ENCODE peak calls at places on chromosome 2, in seven cellular contexts. One of them, this sample, is unnamed.

GRCh38 chr2:10042301-10043161 is 819 bp upstream of the KLF11 start:
- DNase-seq in smooth muscle cell of the brain vasculature: no peak
- DNase-seq in activated CD4-positive, alpha-beta T cell treated with anti-CD3 and anti-CD28 coated beads, Interleukin-2, amount 50 U/mL, for 24 hours: no peak
- DNase-seq in T-helper 2 cell: peak
- DNase-seq in endodermal cell: peak
- DNase-seq in fibroblast of mammary gland: peak
- DNase-seq in cardiac muscle cell: peak
- DNase-seq in this sample: peak

GRCh38 chr2:241530571-241530970 is 22.2 kb upstream of the STK25 start:
- DNase-seq in smooth muscle cell of the brain vasculature: no peak
- DNase-seq in fibroblast of mammary gland: no peak
- DNase-seq in endodermal cell: no peak
- DNase-seq in activated CD4-positive, alpha-beta T cell treated with anti-CD3 and anti-CD28 coated beads, Interleukin-2, amount 50 U/mL, for 24 hours: no peak
- DNase-seq in cardiac muscle cell: no peak
- DNase-seq in T-helper 2 cell: no peak
- DNase-seq in this sample: no peak

GRCh38 chr2:207046642-207047213 is 107.4 kb downstream of the CPO start:
- DNase-seq in cardiac muscle cell: no peak
- DNase-seq in activated CD4-positive, alpha-beta T cell treated with anti-CD3 and anti-CD28 coated beads, Interleukin-2, amount 50 U/mL, for 24 hours: peak
- DNase-seq in T-helper 2 cell: peak
- DNase-seq in endodermal cell: peak
- DNase-seq in smooth muscle cell of the brain vasculature: no peak
- DNase-seq in fibroblast of mammary gland: peak
- DNase-seq in this sample: no peak

GRCh38 chr2:176637497-176638166 is 368.4 kb downstream of the MTX2 start:
- DNase-seq in fibroblast of mammary gland: peak
- DNase-seq in T-helper 2 cell: no peak
- DNase-seq in endodermal cell: peak
- DNase-seq in smooth muscle cell of the brain vasculature: no peak
- DNase-seq in activated CD4-positive, alpha-beta T cell treated with anti-CD3 and anti-CD28 coated beads, Interleukin-2, amount 50 U/mL, for 24 hours: no peak
- DNase-seq in cardiac muscle cell: no peak
- DNase-seq in this sample: peak

GRCh38 chr2:240585101-240585500 is 1.4 kb upstream of the CAPN10 start:
- DNase-seq in smooth muscle cell of the brain vasculature: no peak
- DNase-seq in endodermal cell: no peak
- DNase-seq in T-helper 2 cell: no peak
- DNase-seq in activated CD4-positive, alpha-beta T cell treated with anti-CD3 and anti-CD28 coated beads, Interleukin-2, amount 50 U/mL, for 24 hours: no peak
- DNase-seq in cardiac muscle cell: no peak
- DNase-seq in fibroblast of mammary gland: peak
- DNase-seq in this sample: no peak

GRCh38 chr2:109264595-109265328 is 135.8 kb downstream of the SH3RF3 start:
- DNase-seq in activated CD4-positive, alpha-beta T cell treated with anti-CD3 and anti-CD28 coated beads, Interleukin-2, amount 50 U/mL, for 24 hours: no peak
- DNase-seq in endodermal cell: peak
- DNase-seq in T-helper 2 cell: no peak
- DNase-seq in fibroblast of mammary gland: peak
- DNase-seq in cardiac muscle cell: no peak
- DNase-seq in smooth muscle cell of the brain vasculature: peak
- DNase-seq in this sample: no peak

GRCh38 chr2:58992062-58992736 is 751.1 kb upstream of the FANCL start:
- DNase-seq in activated CD4-positive, alpha-beta T cell treated with anti-CD3 and anti-CD28 coated beads, Interleukin-2, amount 50 U/mL, for 24 hours: no peak
- DNase-seq in fibroblast of mammary gland: peak
- DNase-seq in endodermal cell: no peak
- DNase-seq in T-helper 2 cell: no peak
- DNase-seq in cardiac muscle cell: no peak
- DNase-seq in smooth muscle cell of the brain vasculature: no peak
- DNase-seq in this sample: no peak

GRCh38 chr2:144233226-144234114 is 286.4 kb downstream of the ZEB2 start:
- DNase-seq in fibroblast of mammary gland: no peak
- DNase-seq in smooth muscle cell of the brain vasculature: no peak
- DNase-seq in endodermal cell: no peak
- DNase-seq in activated CD4-positive, alpha-beta T cell treated with anti-CD3 and anti-CD28 coated beads, Interleukin-2, amount 50 U/mL, for 24 hours: no peak
- DNase-seq in T-helper 2 cell: peak
- DNase-seq in cardiac muscle cell: no peak
- DNase-seq in this sample: no peak

GRCh38 chr2:59182249-59182648 is 941.1 kb upstream of the FANCL start:
- DNase-seq in activated CD4-positive, alpha-beta T cell treated with anti-CD3 and anti-CD28 coated beads, Interleukin-2, amount 50 U/mL, for 24 hours: no peak
- DNase-seq in endodermal cell: peak
- DNase-seq in T-helper 2 cell: no peak
- DNase-seq in cardiac muscle cell: peak
- DNase-seq in fibroblast of mammary gland: peak
- DNase-seq in smooth muscle cell of the brain vasculature: peak
- DNase-seq in this sample: peak

GRCh38 chr2:240255165-240255491 is 114.7 kb upstream of the OTOS start:
- DNase-seq in fibroblast of mammary gland: no peak
- DNase-seq in endodermal cell: no peak
- DNase-seq in activated CD4-positive, alpha-beta T cell treated with anti-CD3 and anti-CD28 coated beads, Interleukin-2, amount 50 U/mL, for 24 hours: no peak
- DNase-seq in smooth muscle cell of the brain vasculature: no peak
- DNase-seq in cardiac muscle cell: no peak
- DNase-seq in T-helper 2 cell: no peak
- DNase-seq in this sample: no peak

GRCh38 chr2:86482034-86482433 is 40.9 kb downstream of the KDM3A start:
- DNase-seq in activated CD4-positive, alpha-beta T cell treated with anti-CD3 and anti-CD28 coated beads, Interleukin-2, amount 50 U/mL, for 24 hours: no peak
- DNase-seq in cardiac muscle cell: no peak
- DNase-seq in endodermal cell: no peak
- DNase-seq in fibroblast of mammary gland: no peak
- DNase-seq in T-helper 2 cell: no peak
- DNase-seq in smooth muscle cell of the brain vasculature: no peak
- DNase-seq in this sample: no peak

GRCh38 chr2:1539441-1539840 is 126.2 kb downstream of the TPO start:
- DNase-seq in smooth muscle cell of the brain vasculature: no peak
- DNase-seq in fibroblast of mammary gland: no peak
- DNase-seq in endodermal cell: no peak
- DNase-seq in cardiac muscle cell: no peak
- DNase-seq in activated CD4-positive, alpha-beta T cell treated with anti-CD3 and anti-CD28 coated beads, Interleukin-2, amount 50 U/mL, for 24 hours: no peak
- DNase-seq in T-helper 2 cell: no peak
- DNase-seq in this sample: no peak

GRCh38 chr2:164898475-164898874 is 56.9 kb downstream of the SLC38A11 start:
- DNase-seq in endodermal cell: no peak
- DNase-seq in activated CD4-positive, alpha-beta T cell treated with anti-CD3 and anti-CD28 coated beads, Interleukin-2, amount 50 U/mL, for 24 hours: no peak
- DNase-seq in fibroblast of mammary gland: peak
- DNase-seq in cardiac muscle cell: no peak
- DNase-seq in T-helper 2 cell: no peak
- DNase-seq in smooth muscle cell of the brain vasculature: no peak
- DNase-seq in this sample: no peak

GRCh38 chr2:38064805-38065501 is 11.0 kb downstream of the CYP1B1 start:
- DNase-seq in smooth muscle cell of the brain vasculature: no peak
- DNase-seq in endodermal cell: no peak
- DNase-seq in fibroblast of mammary gland: peak
- DNase-seq in T-helper 2 cell: no peak
- DNase-seq in cardiac muscle cell: no peak
- DNase-seq in activated CD4-positive, alpha-beta T cell treated with anti-CD3 and anti-CD28 coated beads, Interleukin-2, amount 50 U/mL, for 24 hours: no peak
- DNase-seq in this sample: no peak

GRCh38 chr2:31940920-31941319 is 69.9 kb downstream of the MEMO1 start:
- DNase-seq in fibroblast of mammary gland: no peak
- DNase-seq in smooth muscle cell of the brain vasculature: no peak
- DNase-seq in activated CD4-positive, alpha-beta T cell treated with anti-CD3 and anti-CD28 coated beads, Interleukin-2, amount 50 U/mL, for 24 hours: no peak
- DNase-seq in T-helper 2 cell: no peak
- DNase-seq in endodermal cell: no peak
- DNase-seq in cardiac muscle cell: no peak
- DNase-seq in this sample: no peak

GRCh38 chr2:112077814-112078213 is 22.7 kb downstream of the TMEM87B start:
- DNase-seq in activated CD4-positive, alpha-beta T cell treated with anti-CD3 and anti-CD28 coated beads, Interleukin-2, amount 50 U/mL, for 24 hours: no peak
- DNase-seq in smooth muscle cell of the brain vasculature: no peak
- DNase-seq in fibroblast of mammary gland: peak
- DNase-seq in T-helper 2 cell: no peak
- DNase-seq in endodermal cell: peak
- DNase-seq in cardiac muscle cell: no peak
- DNase-seq in this sample: peak

GRCh38 chr2:17317439-17317976 is 200.7 kb downstream of the RAD51AP2 start:
- DNase-seq in fibroblast of mammary gland: no peak
- DNase-seq in smooth muscle cell of the brain vasculature: no peak
- DNase-seq in endodermal cell: no peak
- DNase-seq in cardiac muscle cell: no peak
- DNase-seq in T-helper 2 cell: peak
- DNase-seq in activated CD4-positive, alpha-beta T cell treated with anti-CD3 and anti-CD28 coated beads, Interleukin-2, amount 50 U/mL, for 24 hours: no peak
- DNase-seq in this sample: no peak